ENCODE peak calls at places on chromosome 16, in seven cellular contexts. R, I, C, B, X, J and E are unnamed samples.

GRCh38 chr16:56477096-56477878 is 25.9 kb downstream of the OGFOD1 start:
- DNase-seq in X (peak), R (no peak), B (no peak), I (peak), C (no peak), J (no peak), E (peak)

GRCh38 chr16:79758615-79759346 is 158.2 kb upstream of the MAF start:
- DNase-seq in B (no peak), I (no peak), J (no peak), C (no peak), X (no peak), R (no peak), E (no peak)

GRCh38 chr16:14957576-14958322 is 17.1 kb upstream of the PDXDC1 start:
- DNase-seq in J (no peak), I (no peak), C (no peak), X (no peak), R (no peak), B (peak), E (no peak)

GRCh38 chr16:67672739-67673662 is 6.4 kb downstream of the C16orf86 start:
- DNase-seq in J (peak), X (no peak), R (no peak), C (peak), B (peak), I (peak), E (peak)

GRCh38 chr16:71930013-71930563 is 34.8 kb downstream of the IST1 start:
- DNase-seq in C (no peak), J (no peak), R (no peak), I (no peak), X (no peak), B (no peak), E (no peak)

GRCh38 chr16:58640949-58641348 is 11.3 kb upstream of the CNOT1 start:
- DNase-seq in J (no peak), I (no peak), R (no peak), X (no peak), B (no peak), C (no peak), E (no peak)

GRCh38 chr16:58684001-58684353 is 593 bp downstream of the SLC38A7 start:
- DNase-seq in B (no peak), R (no peak), I (no peak), J (no peak), X (no peak), C (no peak), E (no peak)

GRCh38 chr16:4925791-4926190 is 11.2 kb downstream of the PPL start:
- DNase-seq in B (peak), C (no peak), J (no peak), I (no peak), X (no peak), R (no peak), E (no peak)

GRCh38 chr16:86030116-86030515 is 131.2 kb downstream of the IRF8 start:
- DNase-seq in R (no peak), I (no peak), B (no peak), X (no peak), C (no peak), J (no peak), E (no peak)

GRCh38 chr16:66935319-66936011 is at the start of gene CES2:
- DNase-seq in J (no peak), I (no peak), B (peak), R (no peak), C (no peak), X (peak), E (no peak)

GRCh38 chr16:75256871-75257343 is 5.5 kb upstream of the BCAR1 start:
- DNase-seq in X (no peak), I (no peak), B (peak), J (no peak), C (no peak), R (no peak), E (no peak)

GRCh38 chr16:2278956-2279800 is 11.3 kb upstream of the RNPS1 start:
- DNase-seq in J (no peak), C (no peak), I (no peak), X (no peak), R (no peak), B (peak), E (no peak)